ENCODE peak calls at places on chromosomes 11 and 22, in eight cellular contexts. G, N, J, F, Z, P, D and A are unnamed samples.

GRCh38 chr11:2767751-2768150 is 68.0 kb upstream of the KCNQ1OT1 start:
- DNase-seq in Z (no peak), N (no peak), P (no peak), F (no peak), G (no peak), D (no peak), J (no peak), A (no peak)

GRCh38 chr11:59756496-59756840 is 1.3 kb downstream of the STX3 start:
- DNase-seq in J (peak), D (no peak), F (no peak), Z (no peak), P (no peak), G (no peak), N (no peak), A (no peak)

GRCh38 chr11:27331984-27332383 is 31.0 kb downstream of the CCDC34 start:
- DNase-seq in P (no peak), N (no peak), F (peak), G (no peak), Z (peak), J (peak), D (no peak), A (no peak)

GRCh38 chr22:20298803-20299735 is 20.8 kb downstream of the DGCR6L start:
- DNase-seq in N (no peak), G (no peak), F (peak), Z (no peak), J (peak), P (peak), D (peak), A (peak)

GRCh38 chr11:126485021-126485781 is 129.7 kb downstream of the ST3GAL4 start:
- DNase-seq in J (peak), D (no peak), N (no peak), Z (no peak), F (no peak), P (no peak), G (peak), A (peak)

GRCh38 chr22:28600546-28601143 is 79.0 kb downstream of the TTC28 start:
- DNase-seq in P (peak), F (peak), D (no peak), N (peak), G (peak), J (peak), Z (peak), A (peak)

GRCh38 chr11:130179396-130180306 is 20.1 kb downstream of the ST14 start:
- DNase-seq in N (no peak), Z (no peak), P (no peak), D (peak), F (no peak), J (no peak), G (no peak), A (no peak)

GRCh38 chr11:65404638-65405339 is 17.8 kb upstream of the NEAT1 start:
- DNase-seq in G (no peak), P (no peak), J (no peak), N (no peak), F (no peak), D (no peak), Z (no peak), A (no peak)

GRCh38 chr11:130651266-130651855 is 202.9 kb downstream of the ADAMTS15 start:
- DNase-seq in G (no peak), D (no peak), Z (no peak), J (no peak), P (no peak), N (no peak), F (no peak), A (no peak)

GRCh38 chr11:112526699-112527410 is 266.2 kb upstream of the PLET1 start:
- DNase-seq in D (no peak), P (no peak), J (no peak), G (no peak), F (peak), Z (no peak), N (no peak), A (no peak)

GRCh38 chr11:92941676-92942571 is 27.5 kb upstream of the MTNR1B start:
- DNase-seq in N (no peak), F (peak), G (no peak), Z (no peak), D (no peak), P (peak), J (peak), A (peak)

GRCh38 chr11:79045811-79046304 is 395.0 kb downstream of the TENM4 start:
- DNase-seq in N (no peak), F (peak), P (no peak), Z (no peak), D (no peak), J (no peak), G (no peak), A (no peak)

GRCh38 chr11:34136420-34136819 is 31.0 kb downstream of the NAT10 start:
- DNase-seq in F (no peak), Z (no peak), G (no peak), N (no peak), P (no peak), J (no peak), D (no peak), A (no peak)

GRCh38 chr11:47466701-47467250 is 17.8 kb upstream of the RAPSN start:
- DNase-seq in D (peak), G (no peak), J (peak), Z (no peak), N (no peak), P (no peak), F (peak), A (no peak)

GRCh38 chr11:58023435-58023931 is at the start of gene OR9Q1:
- DNase-seq in Z (no peak), F (no peak), G (no peak), D (no peak), N (no peak), J (no peak), P (no peak), A (no peak)

GRCh38 chr22:48579035-48579914 is 1248.4 kb downstream of the BRD1 start:
- DNase-seq in D (no peak), F (no peak), N (no peak), Z (no peak), P (no peak), G (peak), J (no peak), A (peak)

GRCh38 chr11:76391039-76391438 is 9.9 kb downstream of the GVQW3 start:
- DNase-seq in D (no peak), Z (no peak), N (no peak), G (no peak), F (no peak), J (no peak), P (no peak), A (no peak)

GRCh38 chr22:48350456-48350855 is 1477.2 kb downstream of the BRD1 start:
- DNase-seq in J (no peak), G (no peak), P (no peak), D (no peak), Z (no peak), F (no peak), N (no peak), A (no peak)

GRCh38 chr22:42080287-42080686 is 787 bp downstream of the SMDT1 start:
- DNase-seq in F (peak), D (peak), N (no peak), G (no peak), J (peak), P (no peak), Z (no peak), A (peak)

GRCh38 chr22:20531404-20532181 is 24.2 kb downstream of the MED15 start:
- DNase-seq in P (no peak), D (peak), J (peak), Z (no peak), G (no peak), F (peak), N (peak), A (peak)

GRCh38 chr22:23044570-23044969 is 25.7 kb upstream of the GNAZ start:
- DNase-seq in G (no peak), J (no peak), D (no peak), P (no peak), N (no peak), F (no peak), Z (no peak), A (no peak)

GRCh38 chr11:111526501-111526900 is 11.9 kb downstream of the HOATZ start:
- DNase-seq in F (peak), P (peak), G (no peak), D (no peak), J (peak), Z (peak), N (peak), A (peak)

GRCh38 chr11:27209562-27210005 is 153.4 kb downstream of the CCDC34 start:
- DNase-seq in G (peak), J (peak), F (peak), N (peak), D (no peak), Z (peak), P (no peak), A (peak)

GRCh38 chr11:89495951-89496350 is 4.8 kb upstream of the NOX4 start:
- DNase-seq in N (peak), P (no peak), Z (peak), F (peak), G (peak), D (no peak), J (peak), A (peak)

GRCh38 chr11:64299847-64300648 is at the start of gene CATSPERZ:
- DNase-seq in N (no peak), F (no peak), P (no peak), Z (no peak), G (no peak), J (no peak), D (peak), A (no peak)

GRCh38 chr11:28259177-28259843 is 151.1 kb downstream of the METTL15 start:
- DNase-seq in N (no peak), D (no peak), P (no peak), J (no peak), G (no peak), F (no peak), Z (no peak), A (no peak)

GRCh38 chr11:34168642-34169051 is 63.2 kb downstream of the NAT10 start:
- DNase-seq in P (no peak), J (no peak), F (no peak), G (no peak), N (no peak), D (no peak), Z (no peak), A (peak)

GRCh38 chr22:36184433-36185035 is 17.1 kb downstream of the APOL4 start:
- DNase-seq in N (no peak), D (no peak), F (no peak), G (no peak), J (no peak), Z (no peak), P (no peak), A (peak)

GRCh38 chr11:134905966-134906955 is 494.2 kb upstream of the B3GAT1 start:
- DNase-seq in N (no peak), F (no peak), P (no peak), D (no peak), J (no peak), G (no peak), Z (no peak), A (no peak)

GRCh38 chr11:45031912-45032519 is 81.3 kb upstream of the TP53I11 start:
- DNase-seq in N (no peak), P (peak), Z (no peak), J (no peak), F (no peak), D (peak), G (no peak), A (no peak)

GRCh38 chr11:8768625-8769333 is 86.2 kb downstream of the RPL27A start:
- DNase-seq in Z (peak), F (peak), P (no peak), D (no peak), N (peak), J (peak), G (peak), A (peak)

GRCh38 chr11:75768909-75769771 is 562 bp downstream of the DGAT2 start:
- DNase-seq in D (no peak), J (no peak), P (peak), F (peak), N (no peak), G (no peak), Z (no peak), A (peak)